ENCODE peak calls at places on chromosomes 5 and 9, in six cellular contexts. C, U, Z, M, X and N are unnamed samples.

GRCh38 chr9:20988916-20989315 is 42.5 kb downstream of the HACD4 start:
- DNase-seq in Z (no peak), M (no peak), U (no peak), C (no peak), X (no peak), N (no peak)

GRCh38 chr5:6432206-6432605 is 16.5 kb upstream of the UBE2QL1 start:
- DNase-seq in M (no peak), U (no peak), C (no peak), Z (no peak), X (no peak), N (no peak)

GRCh38 chr9:99905833-99906402 is 536 bp upstream of the STX17 start:
- DNase-seq in U (peak), Z (peak), C (no peak), M (peak), X (no peak), N (no peak)

GRCh38 chr5:27241564-27242257 is 203.3 kb upstream of the CDH9 start:
- DNase-seq in U (no peak), M (no peak), X (no peak), Z (no peak), C (no peak), N (no peak)

GRCh38 chr5:10518352-10518751 is 45.5 kb upstream of the ANKRD33B start:
- DNase-seq in Z (no peak), C (no peak), X (no peak), U (no peak), M (no peak), N (no peak)

GRCh38 chr9:137881591-137882505 is 4.3 kb downstream of the CACNA1B start:
- DNase-seq in C (no peak), M (no peak), Z (peak), X (no peak), U (no peak), N (no peak)

GRCh38 chr9:1077616-1078015 is 27.5 kb downstream of the DMRT2 start:
- DNase-seq in Z (no peak), U (no peak), X (no peak), C (no peak), M (no peak), N (no peak)

GRCh38 chr9:116288658-116289057 is 135.1 kb downstream of the PAPPA start:
- DNase-seq in U (peak), Z (no peak), C (no peak), M (no peak), X (no peak), N (no peak)

GRCh38 chr5:156640751-156641241 is 209.3 kb upstream of the PPP1R2B start:
- DNase-seq in C (no peak), Z (no peak), X (no peak), M (no peak), U (no peak), N (no peak)

GRCh38 chr5:54517512-54518145 is at the start of gene SNX18:
- DNase-seq in U (peak), X (peak), Z (peak), M (peak), C (peak), N (peak)

GRCh38 chr9:115006660-115007059 is 76.3 kb upstream of the TNFSF8 start:
- DNase-seq in C (no peak), U (no peak), M (no peak), X (no peak), Z (no peak), N (no peak)

GRCh38 chr9:134690946-134691694 is 49.5 kb downstream of the COL5A1 start:
- DNase-seq in Z (no peak), C (no peak), X (no peak), M (no peak), U (no peak), N (no peak)

GRCh38 chr5:115946655-115947054 is 15.6 kb upstream of the LVRN start:
- DNase-seq in X (no peak), Z (no peak), C (no peak), M (no peak), U (no peak), N (no peak)

GRCh38 chr5:68243251-68243650 is 27.7 kb downstream of the PIK3R1 start:
- DNase-seq in C (no peak), X (no peak), U (no peak), Z (no peak), M (no peak), N (no peak)

GRCh38 chr9:130847306-130848217 is 12.5 kb downstream of the ABL1 start:
- DNase-seq in X (no peak), Z (peak), M (peak), C (no peak), U (peak), N (peak)

GRCh38 chr5:167821096-167821590 is 470.3 kb upstream of the WWC1 start:
- DNase-seq in U (no peak), Z (no peak), C (no peak), X (no peak), M (no peak), N (no peak)

GRCh38 chr9:35401011-35401410 is 88.9 kb upstream of the RUSC2 start:
- DNase-seq in U (no peak), X (no peak), M (no peak), Z (no peak), C (no peak), N (no peak)

GRCh38 chr5:175658299-175659145 is 651 bp downstream of the HRH2 start:
- DNase-seq in Z (no peak), X (no peak), C (no peak), U (no peak), M (peak), N (no peak)
- TF ChIP-seq CTCF in Z (no peak), X (no peak), C (no peak), U (no peak), M (no peak), N (no peak)

DNA sequence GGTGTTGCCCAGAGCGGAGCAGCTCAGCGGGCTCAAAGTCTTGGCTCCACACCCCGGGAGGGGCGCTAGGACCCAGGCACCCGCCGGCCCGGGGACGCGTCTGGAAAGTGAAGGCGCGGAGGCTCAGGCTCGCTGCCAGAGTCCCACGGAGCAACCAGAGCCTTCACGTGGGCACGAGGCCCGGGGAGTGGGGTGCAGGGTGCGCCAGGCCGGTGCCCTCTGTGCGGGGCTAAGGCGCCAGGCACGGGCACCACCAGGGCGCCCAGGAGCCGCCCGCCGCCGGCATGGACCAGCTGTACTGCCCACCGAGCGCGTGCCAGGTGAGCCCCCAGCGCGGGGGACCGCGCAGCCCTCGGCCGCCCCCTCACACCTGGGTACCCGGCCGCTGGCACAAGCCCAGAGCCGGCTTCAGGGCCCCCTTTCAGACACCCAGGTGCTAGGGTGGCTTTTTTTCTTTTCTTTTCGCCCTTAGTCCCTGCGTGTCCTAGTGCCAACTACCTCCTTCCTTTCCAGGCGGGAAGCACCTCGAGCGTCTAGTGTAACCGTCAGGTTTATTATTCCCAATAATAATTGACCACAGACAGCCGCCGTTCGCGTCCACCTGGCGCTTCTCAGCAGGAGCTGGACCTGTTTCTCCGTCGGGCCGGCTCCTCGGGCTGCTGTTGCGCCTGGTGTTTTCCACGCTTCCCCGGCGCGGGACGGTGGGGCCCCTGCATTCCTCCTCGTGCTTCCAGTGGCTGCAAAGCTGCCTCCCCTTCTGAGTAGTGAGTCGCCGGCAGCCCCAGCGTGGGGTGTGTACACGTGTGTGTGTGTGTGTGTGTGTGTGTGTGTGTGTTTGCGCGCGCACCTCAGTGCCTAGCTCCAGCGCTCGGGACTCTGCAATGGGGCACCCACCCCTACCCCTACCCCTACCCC is 30.1 kb upstream of the PDE8B start:
- DNase-seq in C (no peak), U (no peak), M (peak), Z (peak), X (no peak), N (peak)
- H3K4me3 ChIP-seq in C (no peak), U (no peak), M (peak), Z (peak), X (peak), N (peak)

DNA sequence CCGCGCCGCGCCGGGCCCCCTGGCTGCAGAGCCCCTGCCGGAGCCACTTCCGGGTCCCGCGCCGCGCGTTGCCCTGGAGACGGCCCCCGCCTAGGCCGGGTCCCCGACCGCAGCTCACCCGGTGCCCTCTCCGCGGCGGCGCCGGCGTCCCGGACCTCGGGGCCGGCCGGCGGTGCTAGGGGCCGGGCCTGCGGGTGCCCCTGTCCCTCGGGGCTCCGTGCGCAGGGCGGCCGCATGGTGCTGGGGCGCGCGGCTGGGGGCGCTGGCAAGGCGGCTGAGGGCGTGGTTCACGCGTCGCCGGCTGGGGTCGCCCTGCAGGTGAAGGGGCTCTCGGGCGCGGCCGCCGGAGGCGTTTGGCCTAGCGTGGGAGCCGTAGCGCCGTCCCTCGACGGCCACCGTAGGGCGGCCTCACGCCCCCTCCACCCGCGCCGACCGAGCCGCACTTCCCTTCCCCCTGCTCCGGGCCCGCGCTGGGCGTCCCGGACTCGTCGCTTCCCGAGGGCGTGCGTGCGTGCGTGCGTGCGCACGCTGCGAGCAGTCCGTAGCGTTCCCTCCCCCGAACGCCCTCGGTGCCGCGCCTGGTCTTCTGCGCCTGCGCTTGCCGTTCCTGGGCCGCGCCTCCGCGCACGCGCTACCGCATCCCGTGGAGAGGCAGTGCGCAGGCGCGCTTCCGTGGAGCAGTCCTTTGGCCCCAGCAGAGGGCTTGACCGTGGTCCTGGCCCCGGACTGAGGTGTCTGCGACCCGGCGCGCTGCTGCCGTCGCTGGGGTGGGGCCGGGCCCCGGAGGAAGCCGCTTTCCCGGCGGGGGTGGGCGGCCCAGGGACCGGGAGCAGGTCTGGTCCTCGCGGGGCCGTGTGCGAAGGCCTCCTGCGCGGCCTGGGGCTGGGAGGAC is at the start of gene TMEM250:
- DNase-seq in M (peak), Z (peak), U (peak), X (peak), C (peak), N (peak)
- TF ChIP-seq POLR2A in M (no peak), Z (peak), U (peak), X (peak), C (no peak), N (peak)

GRCh38 chr5:39578887-39579497 is 154.2 kb upstream of the DAB2 start:
- DNase-seq in X (no peak), U (peak), C (no peak), M (no peak), Z (no peak), N (no peak)
- TF ChIP-seq CTCF in X (peak), U (no peak), C (peak), M (peak), Z (peak), N (peak)